ENCODE peak calls at places on chromosome 11, in ten cellular contexts. One of them, this sample, is unnamed.
A peak's percentile ranks its signal among the peaks of the same experiment; 100 is the strongest.

GRCh38 chr11:38952698-38953097 is 2354.7 kb upstream of the RAG2 start:
- DNase-seq in transverse colon: no peak
- DNase-seq in mammary epithelial cell: peak; percentile 73
- DNase-seq in stomach: no peak
- DNase-seq in hepatocyte: no peak
- DNase-seq in A673: no peak
- DNase-seq in lower lobe of right lung: no peak
- DNase-seq in uterus: no peak
- DNase-seq in left ventricle myocardium inferior: no peak
- DNase-seq in body of pancreas: no peak
- DNase-seq in this sample: peak; percentile 41

GRCh38 chr11:118892515-118892914 is 8.8 kb downstream of the CXCR5 start:
- DNase-seq in mammary epithelial cell: no peak
- DNase-seq in stomach: no peak
- DNase-seq in transverse colon: peak; percentile 58
- DNase-seq in body of pancreas: peak; percentile 83
- DNase-seq in A673: no peak
- DNase-seq in hepatocyte: no peak
- DNase-seq in left ventricle myocardium inferior: no peak
- DNase-seq in lower lobe of right lung: no peak
- DNase-seq in uterus: no peak
- DNase-seq in this sample: no peak

GRCh38 chr11:47004595-47005033 is 68.1 kb downstream of the CSTPP1 start:
- DNase-seq in A673: peak; percentile 98
- DNase-seq in transverse colon: peak; percentile 71
- DNase-seq in stomach: peak; percentile 81
- DNase-seq in hepatocyte: peak; percentile 91
- DNase-seq in body of pancreas: peak; percentile 85
- DNase-seq in uterus: peak; percentile 91
- DNase-seq in left ventricle myocardium inferior: peak; percentile 75
- DNase-seq in mammary epithelial cell: peak; percentile 61
- DNase-seq in lower lobe of right lung: peak; percentile 53
- DNase-seq in this sample: peak; percentile 35

GRCh38 chr11:55707029-55707428 is 45.0 kb downstream of the OR4C6 start:
- DNase-seq in lower lobe of right lung: no peak
- DNase-seq in left ventricle myocardium inferior: no peak
- DNase-seq in transverse colon: no peak
- DNase-seq in stomach: no peak
- DNase-seq in A673: peak; percentile 54
- DNase-seq in body of pancreas: no peak
- DNase-seq in mammary epithelial cell: peak; percentile 15
- DNase-seq in uterus: no peak
- DNase-seq in hepatocyte: peak; percentile 9
- DNase-seq in this sample: peak; percentile 52

GRCh38 chr11:35354644-35355043 is 64.7 kb downstream of the SLC1A2 start:
- DNase-seq in stomach: no peak
- DNase-seq in hepatocyte: no peak
- DNase-seq in body of pancreas: no peak
- DNase-seq in mammary epithelial cell: no peak
- DNase-seq in lower lobe of right lung: no peak
- DNase-seq in transverse colon: no peak
- DNase-seq in uterus: no peak
- DNase-seq in left ventricle myocardium inferior: no peak
- DNase-seq in A673: no peak
- DNase-seq in this sample: no peak

GRCh38 chr11:90204832-90205646 is 17.8 kb downstream of the CHORDC1 start:
- DNase-seq in transverse colon: no peak
- DNase-seq in mammary epithelial cell: peak; percentile 35
- DNase-seq in left ventricle myocardium inferior: no peak
- DNase-seq in hepatocyte: peak; percentile 58
- DNase-seq in body of pancreas: peak; percentile 12
- DNase-seq in uterus: no peak
- DNase-seq in A673: peak; percentile 81
- DNase-seq in lower lobe of right lung: no peak
- DNase-seq in stomach: no peak
- DNase-seq in this sample: peak; percentile 58

GRCh38 chr11:103358251-103358650 is 249.0 kb downstream of the DYNC2H1 start:
- DNase-seq in mammary epithelial cell: no peak
- DNase-seq in lower lobe of right lung: no peak
- DNase-seq in A673: no peak
- DNase-seq in stomach: no peak
- DNase-seq in transverse colon: no peak
- DNase-seq in uterus: no peak
- DNase-seq in body of pancreas: no peak
- DNase-seq in left ventricle myocardium inferior: no peak
- DNase-seq in hepatocyte: no peak
- DNase-seq in this sample: no peak

GRCh38 chr11:112162761-112163669 is 879 bp downstream of the IL18 start:
- DNase-seq in A673: no peak
- DNase-seq in lower lobe of right lung: no peak
- DNase-seq in uterus: no peak
- DNase-seq in body of pancreas: no peak
- DNase-seq in transverse colon: no peak
- DNase-seq in mammary epithelial cell: peak; percentile 80
- DNase-seq in hepatocyte: peak; percentile 22
- DNase-seq in stomach: no peak
- DNase-seq in left ventricle myocardium inferior: no peak
- DNase-seq in this sample: peak; percentile 83

DNA sequence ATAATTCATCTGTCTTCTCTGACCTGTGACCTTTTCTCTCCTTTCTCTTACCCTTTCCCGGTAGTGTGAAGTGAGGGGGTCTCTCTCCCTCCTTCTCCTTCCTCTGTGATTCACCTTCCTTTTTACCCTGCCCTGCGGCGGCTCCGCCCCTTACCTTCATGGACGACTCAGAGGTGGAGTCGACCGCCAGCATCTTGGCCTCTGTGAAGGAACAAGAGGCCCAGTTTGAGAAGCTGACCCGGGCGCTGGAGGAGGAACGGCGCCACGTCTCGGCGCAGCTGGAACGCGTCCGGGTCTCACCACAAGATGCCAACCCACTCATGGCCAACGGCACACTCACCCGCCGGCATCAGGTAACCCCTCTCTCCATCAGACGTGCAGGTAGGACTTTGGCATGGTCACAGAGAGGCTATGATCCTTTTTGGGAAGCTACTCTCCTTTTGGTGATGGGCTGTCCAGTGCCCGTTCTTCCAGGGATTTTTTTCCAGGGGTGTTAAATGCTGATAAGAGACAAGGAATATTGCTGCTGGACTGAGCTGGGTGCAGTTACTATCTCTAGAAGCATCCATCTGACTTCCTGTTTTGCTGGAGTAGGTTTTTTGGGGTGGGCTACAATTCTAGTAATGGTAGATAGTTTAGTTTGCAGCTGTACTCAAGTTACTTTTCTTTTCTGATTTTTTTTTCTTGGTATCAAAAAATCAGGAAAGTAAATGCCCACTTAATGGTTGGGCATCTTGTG is 29.9 kb downstream of the CTNND1 start:
- DNase-seq in A673: no peak
- DNase-seq in hepatocyte: no peak
- DNase-seq in transverse colon: peak; percentile 28
- DNase-seq in mammary epithelial cell: peak; percentile 87
- DNase-seq in body of pancreas: no peak
- DNase-seq in uterus: no peak
- DNase-seq in left ventricle myocardium inferior: no peak
- DNase-seq in lower lobe of right lung: no peak
- DNase-seq in stomach: no peak
- DNase-seq in this sample: no peak
- TF ChIP-seq CTCF in A673: no peak
- TF ChIP-seq CTCF in hepatocyte: no peak
- TF ChIP-seq CTCF in transverse colon: no peak
- TF ChIP-seq CTCF in mammary epithelial cell: no peak
- TF ChIP-seq CTCF in body of pancreas: no peak
- TF ChIP-seq CTCF in uterus: no peak
- TF ChIP-seq CTCF in left ventricle myocardium inferior: no peak
- TF ChIP-seq CTCF in lower lobe of right lung: no peak
- TF ChIP-seq CTCF in stomach: no peak
- TF ChIP-seq CTCF in this sample: no peak

DNA sequence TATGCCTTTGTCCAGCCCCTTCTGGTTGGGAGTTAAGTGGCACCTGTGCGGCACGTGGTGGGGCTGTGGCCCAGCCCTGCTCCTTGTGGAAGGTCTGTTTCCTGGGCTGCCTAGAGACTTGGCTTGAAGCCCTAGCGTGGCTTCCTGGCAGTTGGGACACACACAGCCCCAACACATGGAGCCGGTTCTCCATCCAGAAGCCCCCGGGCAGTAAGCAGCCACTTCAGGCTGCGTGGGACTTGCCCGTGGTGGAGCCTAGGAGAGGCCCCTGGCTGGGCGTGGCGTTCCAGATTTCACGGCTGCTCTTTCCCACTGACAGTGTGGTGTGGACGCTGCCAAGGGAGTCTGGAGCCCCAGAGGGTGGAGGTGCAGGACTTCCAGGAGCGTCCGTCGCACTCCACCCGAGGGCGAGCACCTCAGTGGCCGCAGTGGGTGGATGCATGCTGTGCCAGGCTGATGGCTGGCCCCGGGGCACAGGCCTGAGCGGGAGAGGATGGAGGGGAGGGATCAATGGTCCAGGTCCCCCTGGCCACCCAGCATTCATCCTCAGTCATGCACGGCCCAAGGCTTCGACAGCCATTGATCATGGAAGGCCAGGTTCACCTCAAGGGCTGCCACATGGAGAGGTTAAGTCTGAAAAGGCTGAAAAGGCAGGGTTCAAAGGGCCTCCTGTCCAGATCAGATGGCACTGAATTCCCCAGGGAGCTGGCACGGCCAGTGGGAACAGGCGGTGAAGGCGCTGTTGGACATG is 9.3 kb downstream of the CCND1 start:
- DNase-seq in stomach: no peak
- DNase-seq in transverse colon: no peak
- DNase-seq in lower lobe of right lung: peak; percentile 56
- DNase-seq in uterus: no peak
- DNase-seq in hepatocyte: no peak
- DNase-seq in body of pancreas: no peak
- DNase-seq in A673: peak; percentile 94
- DNase-seq in mammary epithelial cell: no peak
- DNase-seq in left ventricle myocardium inferior: no peak
- DNase-seq in this sample: no peak
- H3K4me3 ChIP-seq in stomach: no peak overlapping the region
- H3K4me3 ChIP-seq in transverse colon: no peak overlapping the region
- H3K4me3 ChIP-seq in lower lobe of right lung: no peak overlapping the region
- H3K4me3 ChIP-seq in uterus: no peak overlapping the region
- H3K4me3 ChIP-seq in hepatocyte: no peak overlapping the region
- H3K4me3 ChIP-seq in body of pancreas: no peak overlapping the region
- H3K4me3 ChIP-seq in A673: peak overlapping the region; percentile 86
- H3K4me3 ChIP-seq in mammary epithelial cell: no peak overlapping the region
- H3K4me3 ChIP-seq in left ventricle myocardium inferior: no peak overlapping the region
- H3K4me3 ChIP-seq in this sample: no peak overlapping the region

DNA sequence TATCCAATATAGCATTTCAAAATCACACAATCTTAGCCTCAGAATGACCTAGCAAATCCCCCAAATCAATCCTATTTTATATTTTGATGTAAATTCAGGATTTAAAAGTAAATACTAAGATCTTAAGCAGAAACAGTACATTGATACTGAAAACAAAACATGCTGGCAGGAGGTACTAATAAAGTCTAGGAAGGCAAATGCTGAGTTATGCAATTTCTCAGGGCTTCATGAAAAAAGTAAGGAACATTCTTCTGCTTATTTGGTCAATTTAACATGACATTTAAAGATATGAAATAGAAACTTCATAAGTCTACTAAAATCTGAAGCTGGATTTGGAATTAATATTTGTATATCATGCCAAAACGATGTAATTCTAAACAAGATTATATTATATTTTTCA is 153.3 kb downstream of the SWAP70 start:
- DNase-seq in transverse colon: no peak
- DNase-seq in left ventricle myocardium inferior: no peak
- DNase-seq in hepatocyte: no peak
- DNase-seq in body of pancreas: no peak
- DNase-seq in mammary epithelial cell: no peak
- DNase-seq in lower lobe of right lung: no peak
- DNase-seq in stomach: no peak
- DNase-seq in A673: no peak
- DNase-seq in uterus: no peak
- DNase-seq in this sample: no peak
- H3K27me3 ChIP-seq in transverse colon: no peaks in the 10 kb centered on the region
- H3K27me3 ChIP-seq in left ventricle myocardium inferior: no peaks in the 10 kb centered on the region
- H3K27me3 ChIP-seq in hepatocyte: no peaks in the 10 kb centered on the region
- H3K27me3 ChIP-seq in body of pancreas: no peaks in the 10 kb centered on the region
- H3K27me3 ChIP-seq in mammary epithelial cell: no peaks in the 10 kb centered on the region
- H3K27me3 ChIP-seq in lower lobe of right lung: no peaks in the 10 kb centered on the region
- H3K27me3 ChIP-seq in stomach: no peaks in the 10 kb centered on the region
- H3K27me3 ChIP-seq in A673: no peaks in the 10 kb centered on the region
- H3K27me3 ChIP-seq in uterus: no peaks in the 10 kb centered on the region
- H3K27me3 ChIP-seq in this sample: no peaks in the 10 kb centered on the region

GRCh38 chr11:44654057-44654456 is 72.7 kb upstream of the TSPAN18 start:
- DNase-seq in A673: no peak
- DNase-seq in transverse colon: no peak
- DNase-seq in lower lobe of right lung: no peak
- DNase-seq in stomach: no peak
- DNase-seq in uterus: no peak
- DNase-seq in hepatocyte: no peak
- DNase-seq in left ventricle myocardium inferior: no peak
- DNase-seq in mammary epithelial cell: no peak
- DNase-seq in body of pancreas: no peak
- DNase-seq in this sample: no peak

GRCh38 chr11:44661311-44661717 is 65.4 kb upstream of the TSPAN18 start:
- DNase-seq in hepatocyte: no peak
- DNase-seq in stomach: no peak
- DNase-seq in left ventricle myocardium inferior: no peak
- DNase-seq in mammary epithelial cell: no peak
- DNase-seq in body of pancreas: no peak
- DNase-seq in A673: no peak
- DNase-seq in lower lobe of right lung: no peak
- DNase-seq in uterus: no peak
- DNase-seq in transverse colon: no peak
- DNase-seq in this sample: no peak

GRCh38 chr11:44659641-44660040 is 67.1 kb upstream of the TSPAN18 start:
- DNase-seq in body of pancreas: no peak
- DNase-seq in stomach: no peak
- DNase-seq in hepatocyte: no peak
- DNase-seq in transverse colon: peak; percentile 32
- DNase-seq in lower lobe of right lung: no peak
- DNase-seq in uterus: no peak
- DNase-seq in mammary epithelial cell: no peak
- DNase-seq in left ventricle myocardium inferior: peak; percentile 76
- DNase-seq in A673: no peak
- DNase-seq in this sample: no peak

GRCh38 chr11:44654596-44654995 is 72.2 kb upstream of the TSPAN18 start:
- DNase-seq in left ventricle myocardium inferior: no peak
- DNase-seq in uterus: no peak
- DNase-seq in transverse colon: no peak
- DNase-seq in lower lobe of right lung: no peak
- DNase-seq in stomach: no peak
- DNase-seq in hepatocyte: no peak
- DNase-seq in mammary epithelial cell: no peak
- DNase-seq in body of pancreas: no peak
- DNase-seq in A673: no peak
- DNase-seq in this sample: no peak

DNA sequence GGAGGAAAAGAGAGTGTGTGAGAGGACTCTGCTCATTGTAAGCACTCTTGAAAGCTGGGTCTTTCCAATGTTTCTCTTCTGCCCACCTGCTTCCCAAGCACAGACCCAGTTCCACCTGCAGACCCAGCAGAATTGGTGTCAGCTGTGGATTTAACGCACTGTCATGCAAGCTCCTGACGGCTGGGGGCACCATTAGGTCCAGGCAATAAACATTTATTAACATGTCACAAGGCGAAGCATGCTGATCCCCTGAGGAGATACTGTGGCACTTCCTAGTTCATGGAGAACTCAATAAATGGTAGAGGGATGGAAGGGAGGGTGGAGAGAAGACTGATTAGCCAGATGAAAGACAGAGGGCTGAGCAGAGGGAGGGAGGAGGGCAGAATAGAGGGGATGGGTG is 68.3 kb upstream of the TSPAN18 start:
- DNase-seq in left ventricle myocardium inferior: no peak
- DNase-seq in lower lobe of right lung: no peak
- DNase-seq in mammary epithelial cell: no peak
- DNase-seq in stomach: no peak
- DNase-seq in transverse colon: no peak
- DNase-seq in A673: peak; percentile 66
- DNase-seq in hepatocyte: peak; percentile 56
- DNase-seq in uterus: no peak
- DNase-seq in body of pancreas: no peak
- DNase-seq in this sample: peak; percentile 17
- TF ChIP-seq CTCF in left ventricle myocardium inferior: peak; percentile 43
- TF ChIP-seq CTCF in lower lobe of right lung: peak; percentile 15
- TF ChIP-seq CTCF in mammary epithelial cell: no peak
- TF ChIP-seq CTCF in stomach: no peak
- TF ChIP-seq CTCF in transverse colon: no peak
- TF ChIP-seq CTCF in A673: peak; percentile 77
- TF ChIP-seq CTCF in hepatocyte: peak; percentile 19
- TF ChIP-seq CTCF in uterus: no peak
- TF ChIP-seq CTCF in body of pancreas: no peak
- TF ChIP-seq CTCF in this sample: peak; percentile 21